ENCODE peak calls at places on chromosomes 1 and 21, in five cellular contexts. Z, M, S, E and B are unnamed samples.

GRCh38 chr1:92538413-92539061 is 51.8 kb upstream of the GFI1 start:
- DNase-seq in Z (peak), M (no peak), S (no peak), E (no peak), B (no peak)

GRCh38 chr1:18077657-18078215 is 29.9 kb upstream of the IGSF21 start:
- DNase-seq in S (no peak), Z (no peak), E (no peak), M (no peak), B (no peak)

GRCh38 chr21:29187939-29188338 is 57.5 kb downstream of the MAP3K7CL start:
- DNase-seq in M (no peak), Z (no peak), E (no peak), S (no peak), B (no peak)

GRCh38 chr21:35697321-35697808 is 363.0 kb downstream of the SETD4 start:
- DNase-seq in S (no peak), E (peak), Z (no peak), M (no peak), B (no peak)

GRCh38 chr1:53440633-53441032 is 18.6 kb upstream of the DMRTB1 start:
- DNase-seq in Z (no peak), M (no peak), E (no peak), S (no peak), B (no peak)

GRCh38 chr1:229718177-229718576 is 92.1 kb downstream of the URB2 start:
- DNase-seq in Z (no peak), E (no peak), S (no peak), M (no peak), B (no peak)

GRCh38 chr1:27382950-27383627 is at the start of gene CD164L2:
- DNase-seq in E (peak), Z (no peak), S (peak), M (peak), B (no peak)

GRCh38 chr1:79323240-79324025 is 316.9 kb upstream of the ADGRL4 start:
- DNase-seq in Z (no peak), S (no peak), E (no peak), M (no peak), B (no peak)

GRCh38 chr1:230083053-230083452 is 16.0 kb downstream of the GALNT2 start:
- DNase-seq in E (no peak), S (no peak), Z (no peak), M (no peak), B (no peak)

GRCh38 chr1:228838717-228839500 is 103.6 kb downstream of the RHOU start:
- DNase-seq in E (no peak), M (no peak), Z (no peak), S (no peak), B (no peak)

GRCh38 chr1:234619794-234620247 is 9.8 kb upstream of the IRF2BP2 start:
- DNase-seq in M (no peak), E (no peak), S (no peak), Z (no peak), B (no peak)

GRCh38 chr1:234619071-234619480 is 9.1 kb upstream of the IRF2BP2 start:
- DNase-seq in M (no peak), Z (no peak), E (no peak), S (no peak), B (no peak)

GRCh38 chr1:234620786-234621468 is 10.9 kb upstream of the IRF2BP2 start:
- DNase-seq in E (no peak), Z (no peak), S (no peak), M (no peak), B (no peak)

GRCh38 chr1:234621657-234622335 is 11.8 kb upstream of the IRF2BP2 start:
- DNase-seq in S (no peak), E (no peak), M (no peak), Z (no peak), B (no peak)

GRCh38 chr1:234620272-234620711 is 10.3 kb upstream of the IRF2BP2 start:
- DNase-seq in M (no peak), E (no peak), S (no peak), Z (no peak), B (no peak)
- TF ChIP-seq CTCF in M (no peak), E (no peak), S (no peak), Z (no peak), B (no peak)

DNA sequence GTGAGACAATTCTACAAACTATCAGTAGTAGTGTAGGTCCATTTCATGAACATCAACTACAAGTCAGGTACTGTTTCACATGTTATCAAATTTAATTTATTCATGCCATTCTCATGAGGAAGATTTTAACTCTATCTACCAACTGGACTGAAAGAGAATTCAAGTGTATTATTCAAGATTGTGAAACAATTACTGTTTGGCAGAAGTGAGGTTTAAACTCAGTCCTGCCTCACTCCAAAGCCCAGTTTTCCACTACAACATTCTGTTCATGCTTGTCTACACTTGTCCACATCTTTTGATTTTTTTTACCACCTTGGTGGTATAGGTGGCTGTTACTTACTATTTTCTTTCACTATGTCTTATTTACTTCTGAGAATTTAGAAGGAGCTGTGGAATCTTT is 272.9 kb downstream of the TGFB2 start:
- DNase-seq in E (no peak), Z (no peak), M (no peak), S (no peak), B (no peak)
- TF ChIP-seq CTCF in E (no peak), Z (no peak), M (no peak), S (no peak), B (no peak)

DNA sequence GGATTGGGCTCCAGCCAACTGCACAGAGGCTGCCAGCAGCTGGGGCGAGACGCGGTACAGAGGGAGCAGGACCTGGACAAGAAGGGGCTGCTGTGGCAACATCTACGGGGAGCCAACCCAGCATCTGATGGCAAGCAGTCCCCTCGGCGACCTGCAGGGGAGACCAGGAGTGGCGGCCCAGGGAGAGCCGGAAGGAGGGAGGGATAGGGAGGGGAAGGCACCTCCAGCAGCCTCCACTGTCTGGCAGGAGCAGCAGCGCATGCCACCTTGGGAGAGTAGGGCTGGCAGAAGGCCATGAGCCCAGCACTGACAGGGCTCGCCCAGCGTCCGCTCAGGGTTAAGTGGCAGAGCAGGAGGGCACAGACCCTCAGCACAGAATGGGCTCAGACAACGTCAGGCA is 17.3 kb downstream of the CHD5 start:
- DNase-seq in E (peak), M (peak), Z (no peak), S (peak), B (no peak)
- TF ChIP-seq CTCF in E (no peak), M (peak), Z (no peak), S (peak), B (peak)

GRCh38 chr21:15872236-15872635 is 142.5 kb downstream of the USP25 start:
- DNase-seq in Z (no peak), E (no peak), S (no peak), M (no peak), B (no peak)
- TF ChIP-seq CTCF in Z (no peak), E (no peak), S (no peak), M (no peak), B (no peak)